ENCODE peak calls at places on chromosomes 1 and 21, in five cellular contexts. K, E, F, V and B are unnamed samples.
A peak's percentile ranks its signal among the peaks of the same experiment; 100 is the strongest.

GRCh38 chr1:45543599-45544417 is 6.8 kb upstream of the AKR1A1 start:
- DNase-seq in F (no peak), V (peak; percentile 73), E (peak; percentile 78), K (no peak), B (no peak)

GRCh38 chr1:190847166-190847565 is 369.5 kb upstream of the BRINP3 start:
- DNase-seq in K (no peak), E (no peak), V (no peak), F (no peak), B (no peak)

GRCh38 chr1:215251428-215251827 is 168.9 kb downstream of the KCNK2 start:
- DNase-seq in E (no peak), V (no peak), K (no peak), F (no peak), B (no peak)

GRCh38 chr1:225933072-225933471 is 7.9 kb downstream of the LEFTY2 start:
- DNase-seq in E (no peak), V (no peak), K (peak; percentile 21), F (peak; percentile 74), B (no peak)

GRCh38 chr1:41856361-41857285 is 62.1 kb downstream of the HIVEP3 start:
- DNase-seq in E (no peak), F (no peak), K (no peak), V (no peak), B (no peak)

GRCh38 chr1:183635112-183635605 is 424 bp downstream of the ARPC5 start:
- DNase-seq in K (no peak), V (no peak), F (peak; percentile 46), E (peak; percentile 85), B (peak; percentile 34)

GRCh38 chr1:224929335-224930237 is at the start of gene DNAH14:
- DNase-seq in E (peak; percentile 96), F (peak; percentile 96), K (peak; percentile 11), V (no peak), B (peak; percentile 44)

GRCh38 chr1:159441360-159441759 is 1.8 kb downstream of the OR10J1 start:
- DNase-seq in E (no peak), K (no peak), V (no peak), F (no peak), B (no peak)

GRCh38 chr1:178645826-178646200 is 79.2 kb upstream of the RALGPS2 start:
- DNase-seq in K (no peak), F (no peak), E (no peak), V (no peak), B (no peak)

GRCh38 chr1:50704126-50704525 is 255.9 kb downstream of the FAF1 start:
- DNase-seq in K (peak; percentile 6), E (no peak), F (peak; percentile 66), V (no peak), B (no peak)

GRCh38 chr1:107690491-107690890 is 274.5 kb downstream of the VAV3 start:
- DNase-seq in F (no peak), V (no peak), E (no peak), K (no peak), B (no peak)

GRCh38 chr1:31744165-31744888 is 19.8 kb downstream of the ADGRB2 start:
- DNase-seq in F (no peak), V (no peak), K (no peak), E (no peak), B (no peak)

DNA sequence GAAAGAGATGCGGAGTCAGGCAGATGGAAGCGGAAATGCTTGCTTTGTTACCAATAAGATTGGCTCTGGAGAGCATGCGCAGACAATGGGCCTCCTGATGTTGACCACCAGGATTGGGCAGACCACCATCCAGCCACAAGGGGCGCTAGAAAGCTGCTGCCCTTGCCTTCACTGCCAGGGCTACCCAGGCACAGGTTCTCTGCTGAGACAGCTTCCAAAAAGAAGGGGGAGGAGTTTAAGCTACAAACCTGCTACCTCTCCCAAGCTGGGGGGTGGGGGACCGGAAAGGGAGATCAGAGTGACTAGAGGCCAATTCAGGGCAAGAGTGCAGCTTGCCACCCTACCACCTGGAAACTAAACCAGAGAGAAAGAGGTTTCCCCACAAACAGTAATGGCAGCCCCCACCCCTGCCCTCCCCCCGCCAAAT is 369.7 kb downstream of the RRAGC start:
- DNase-seq in V (peak; percentile 13), E (no peak), K (no peak), F (peak; percentile 35), B (no peak)
- TF ChIP-seq CTCF in V (peak; percentile 57), E (peak; percentile 52), K (peak; percentile 39), F (peak; percentile 47), B (peak; percentile 59)

DNA sequence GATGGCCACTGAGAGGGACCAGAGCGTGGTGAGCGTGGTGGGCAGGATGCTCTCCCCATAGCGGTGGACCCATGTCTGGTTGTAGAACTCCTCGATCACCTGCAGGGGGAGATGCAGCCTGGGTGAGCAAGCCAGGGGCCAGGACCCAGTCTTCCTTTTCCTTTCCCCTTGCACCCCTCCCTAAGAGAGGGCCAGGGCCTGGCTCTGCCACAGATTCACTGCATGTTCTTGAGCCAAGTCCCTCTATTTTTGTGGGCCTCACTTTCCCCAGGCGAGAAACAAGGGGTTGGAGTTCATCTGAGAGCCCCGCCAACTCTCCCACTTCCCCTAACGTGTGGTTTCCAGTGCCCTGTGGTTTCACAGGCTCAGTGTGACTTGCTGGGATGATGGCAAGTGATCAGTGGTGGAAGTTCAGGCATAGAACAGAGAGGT is 27.5 kb downstream of the SLC2A1 start:
- DNase-seq in E (peak; percentile 67), V (peak; percentile 50), K (no peak), F (peak; percentile 62), B (no peak)
- TF ChIP-seq CTCF in E (peak; percentile 38), V (peak; percentile 70), K (peak; percentile 61), F (peak; percentile 66), B (no peak)

GRCh38 chr1:23854568-23854967 is 13.5 kb downstream of the FUCA1 start:
- DNase-seq in K (no peak), V (no peak), F (peak; percentile 29), E (no peak), B (no peak)
- TF ChIP-seq CTCF in K (peak; percentile 29), V (no peak), F (peak; percentile 16), E (peak; percentile 21), B (no peak)

DNA sequence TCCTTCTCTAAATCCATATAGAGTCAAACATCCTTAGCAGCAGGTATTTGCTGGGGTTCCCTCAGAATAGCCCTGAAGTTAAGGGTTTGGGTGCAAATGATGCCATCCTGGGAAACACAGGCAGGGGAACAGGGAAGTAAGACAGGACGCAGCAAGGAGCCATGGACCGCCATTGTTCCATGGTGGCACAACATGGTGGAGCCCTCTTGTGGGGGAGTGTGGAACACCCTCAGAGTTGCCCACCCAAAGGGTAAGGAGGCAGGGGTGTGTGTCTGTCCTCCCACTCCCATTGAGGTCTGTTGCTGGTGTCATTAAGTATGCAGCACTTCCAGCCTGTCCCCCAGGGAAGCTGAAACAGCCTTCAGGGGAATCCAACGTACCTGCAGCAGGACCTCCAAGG is 20.4 kb upstream of the RCAN1 start:
- DNase-seq in E (no peak), V (peak; percentile 11), K (no peak), F (no peak), B (no peak)
- TF ChIP-seq CTCF in E (peak; percentile 31), V (no peak), K (peak; percentile 23), F (no peak), B (no peak)